ENCODE peak calls at places on chromosomes 16 and 17, in six cellular contexts. Z is AG10803, P is left lung, E is endothelial cell, C is retinal pigment epithelial cell, J is RWPE1. K is an unnamed sample.

GRCh38 chr17:6279659-6280058 is 155.3 kb downstream of the AIPL1 start:
- DNase-seq in J (peak; percentile 93), P (no peak), C (no peak), Z (no peak), E (peak; percentile 16), K (peak; percentile 16)

GRCh38 chr17:77476006-77476405 is 335.2 kb downstream of the SEC14L1 start:
- DNase-seq in Z (no peak), C (no peak), P (peak; percentile 58), E (no peak), J (no peak), K (no peak)

GRCh38 chr17:81049372-81049911 is 14.5 kb downstream of the BAIAP2 start:
- DNase-seq in E (no peak), C (no peak), P (no peak), Z (no peak), J (no peak), K (no peak)

GRCh38 chr17:225551-225950 is 44.1 kb upstream of the DOC2B start:
- DNase-seq in J (no peak), Z (no peak), E (no peak), C (no peak), P (no peak), K (no peak)

GRCh38 chr16:85153656-85154091 is 41.4 kb upstream of the CIBAR2 start:
- DNase-seq in C (no peak), Z (no peak), J (no peak), P (peak; percentile 55), E (no peak), K (no peak)

GRCh38 chr16:74700206-74701040 is at the start of gene MLKL:
- DNase-seq in C (no peak), J (peak; percentile 59), P (peak; percentile 92), E (peak; percentile 43), Z (peak; percentile 45), K (peak; percentile 16)

GRCh38 chr16:27642753-27643152 is 92.8 kb downstream of the KATNIP start:
- DNase-seq in C (no peak), P (no peak), J (no peak), E (no peak), Z (peak; percentile 12), K (no peak)

GRCh38 chr17:66900126-66901010 is 64.1 kb upstream of the CACNG4 start:
- DNase-seq in J (peak; percentile 44), P (no peak), Z (no peak), C (no peak), E (no peak), K (no peak)

GRCh38 chr17:62761884-62762283 is 46.2 kb downstream of the MARCHF10 start:
- DNase-seq in C (no peak), J (peak; percentile 91), P (no peak), Z (no peak), E (no peak), K (peak; percentile 45)

GRCh38 chr17:49404371-49404770 is 10.3 kb downstream of the PHB1 start:
- DNase-seq in Z (no peak), J (no peak), P (no peak), C (no peak), E (no peak), K (no peak)

GRCh38 chr16:15509593-15510520 is 75.5 kb downstream of the BMERB1 start:
- DNase-seq in P (no peak), E (no peak), C (no peak), Z (peak; percentile 75), J (no peak), K (no peak)

GRCh38 chr16:88787579-88788314 is 2.7 kb upstream of the PIEZO1 start:
- DNase-seq in E (no peak), J (no peak), P (no peak), Z (no peak), C (no peak), K (no peak)

GRCh38 chr16:8605554-8605953 is 15.2 kb upstream of the TMEM114 start:
- DNase-seq in J (no peak), C (no peak), Z (no peak), P (no peak), E (no peak), K (no peak)

GRCh38 chr16:3789375-3790067 is 72.2 kb upstream of the TRAP1 start:
- DNase-seq in P (no peak), C (no peak), E (no peak), J (no peak), Z (no peak), K (no peak)

GRCh38 chr17:6714315-6714874 is 1.2 kb upstream of the SLC13A5 start:
- DNase-seq in E (no peak), Z (no peak), P (no peak), C (no peak), J (no peak), K (no peak)

GRCh38 chr17:13513039-13513405 is 88.7 kb downstream of the HS3ST3A1 start:
- DNase-seq in C (no peak), J (no peak), E (no peak), P (no peak), Z (peak; percentile 67), K (no peak)

GRCh38 chr16:72829846-72830620 is 217.9 kb downstream of the ZFHX3 start:
- DNase-seq in J (no peak), Z (no peak), E (no peak), C (no peak), P (no peak), K (peak; percentile 44)

GRCh38 chr16:55370762-55371482 is 46.9 kb downstream of the IRX6 start:
- DNase-seq in J (peak; percentile 64), C (no peak), Z (peak; percentile 62), E (peak; percentile 66), P (peak; percentile 85), K (peak; percentile 1)
- TF ChIP-seq CTCF in J (peak; percentile 21), C (peak; percentile 12), Z (peak; percentile 65), E (no peak), P (peak; percentile 16), K (peak; percentile 67)

GRCh38 chr17:47697948-47698711 is 4.2 kb downstream of the TBKBP1 start:
- DNase-seq in C (no peak), J (no peak), E (no peak), P (no peak), Z (no peak), K (no peak)

GRCh38 chr17:47695664-47696376 is 1.9 kb downstream of the TBKBP1 start:
- DNase-seq in Z (no peak), C (no peak), J (no peak), P (no peak), E (peak; percentile 50), K (no peak)

GRCh38 chr17:47698749-47699535 is 5.0 kb downstream of the TBKBP1 start:
- DNase-seq in P (peak; percentile 93), Z (peak; percentile 37), E (peak; percentile 82), C (no peak), J (peak; percentile 88), K (no peak)

GRCh38 chr17:47694818-47695663 is 1.1 kb downstream of the TBKBP1 start:
- DNase-seq in C (no peak), J (no peak), E (peak; percentile 37), Z (peak; percentile 62), P (peak; percentile 96), K (no peak)

GRCh38 chr17:47696717-47697642 is 3.0 kb downstream of the TBKBP1 start:
- DNase-seq in J (no peak), Z (no peak), P (no peak), C (no peak), E (no peak), K (no peak)
- TF ChIP-seq CTCF in J (no peak), Z (no peak), P (no peak), C (no peak), E (no peak), K (no peak)

DNA sequence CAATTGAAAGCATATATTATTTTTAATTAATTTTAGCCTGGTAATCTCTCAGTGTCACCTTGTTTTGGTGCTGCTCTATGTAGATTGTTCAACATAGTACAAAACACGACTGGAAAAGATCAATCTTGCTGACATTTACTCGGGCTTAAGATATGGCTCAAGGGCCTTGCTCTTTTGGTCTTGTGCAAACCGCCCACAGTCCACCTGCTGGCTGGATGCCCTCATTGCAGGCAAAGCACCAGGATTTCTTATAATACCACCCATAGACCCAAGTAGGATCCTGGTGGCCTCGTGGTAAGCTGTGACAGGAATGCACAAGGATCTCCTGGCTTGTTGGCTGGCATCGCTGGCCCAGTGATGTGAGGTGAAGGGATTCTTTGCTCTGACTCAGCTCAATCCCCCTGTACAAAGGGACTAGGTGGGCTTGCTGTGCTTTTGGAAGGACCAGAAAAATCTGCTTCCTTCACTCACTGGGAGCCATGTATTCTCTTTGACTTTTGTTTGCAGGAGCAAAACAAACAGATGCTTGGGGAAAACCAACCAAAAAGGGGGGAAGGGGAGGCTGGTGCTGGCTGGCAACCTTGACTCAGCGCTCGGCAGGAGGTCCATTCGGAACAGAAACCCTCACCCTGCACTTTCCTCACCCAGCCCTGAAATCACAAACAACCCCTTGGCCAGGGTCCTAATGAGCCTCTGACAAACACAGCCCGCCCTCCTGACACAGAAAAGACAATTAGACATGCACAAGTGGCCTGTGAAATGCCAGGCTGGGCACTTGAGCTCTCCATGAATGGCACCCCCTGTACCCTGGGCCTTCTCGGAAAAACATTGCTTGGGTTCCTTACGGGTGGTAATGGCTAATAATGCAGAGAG is 36.6 kb upstream of the MED9 start:
- DNase-seq in E (peak; percentile 68), C (no peak), J (peak; percentile 42), Z (no peak), P (peak; percentile 86), K (no peak)
- TF ChIP-seq CTCF in E (peak; percentile 85), C (peak; percentile 63), J (peak; percentile 44), Z (peak; percentile 48), P (peak; percentile 41), K (peak; percentile 65)

DNA sequence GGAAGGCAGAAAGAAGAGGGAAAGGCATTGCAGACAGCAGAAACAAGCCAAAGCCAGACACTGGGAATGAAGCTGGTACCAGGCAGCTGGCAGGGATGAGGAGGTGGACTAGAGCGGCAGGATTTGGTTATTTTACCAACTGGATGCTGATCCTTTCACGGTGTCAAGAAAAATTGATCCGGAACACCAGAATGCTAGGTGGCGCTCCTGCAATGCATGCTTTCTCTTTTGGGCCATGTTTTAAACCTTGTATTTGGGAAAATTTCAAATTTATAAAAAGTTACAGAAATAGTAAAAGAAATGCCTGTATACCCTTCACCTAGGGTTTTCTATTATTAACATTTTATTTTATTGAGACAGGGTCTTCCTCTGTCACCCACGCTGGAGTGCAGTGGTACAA is 224.7 kb downstream of the SOX9 start:
- DNase-seq in C (no peak), P (no peak), J (no peak), Z (no peak), E (no peak), K (no peak)
- TF ChIP-seq CTCF in C (no peak), P (no peak), J (no peak), Z (no peak), E (no peak), K (no peak)

GRCh38 chr17:2064980-2065785 is 10.3 kb downstream of the HIC1 start:
- DNase-seq in Z (peak; percentile 66), P (no peak), C (no peak), E (peak; percentile 60), J (no peak), K (no peak)
- TF ChIP-seq CTCF in Z (peak; percentile 56), P (no peak), C (peak; percentile 39), E (peak; percentile 40), J (no peak), K (peak; percentile 35)

GRCh38 chr17:72208832-72209231 is 88.0 kb downstream of the SOX9 start:
- DNase-seq in P (no peak), Z (no peak), E (no peak), C (no peak), J (no peak), K (no peak)
- TF ChIP-seq CTCF in P (no peak), Z (no peak), E (no peak), C (no peak), J (no peak), K (no peak)